ENCODE peak calls at places on chromosome 21, in four cellular contexts. M is transverse colon, Q is HCT116, B is H1. S is an unnamed sample.

GRCh38 chr21:26966360-26966977 is 419 bp downstream of the ADAMTS5 start:
- DNase-seq in M (no peak), Q (no peak), B (peak; percentile 57), S (no peak)

GRCh38 chr21:44338971-44339910 is at the start of gene CFAP410:
- DNase-seq in M (peak; percentile 95), Q (peak; percentile 79), B (peak; percentile 97), S (peak; percentile 92)

GRCh38 chr21:44817914-44818635 is at the start of gene SUMO3:
- DNase-seq in M (peak; percentile 90), Q (no peak), B (peak; percentile 90), S (peak; percentile 98)

GRCh38 chr21:44737706-44738354 is 26.5 kb upstream of the TSPEAR start:
- DNase-seq in M (no peak), Q (no peak), B (peak; percentile 39), S (no peak)

GRCh38 chr21:45549670-45550463 is 7.6 kb upstream of the SLC19A1 start:
- DNase-seq in M (no peak), Q (no peak), B (no peak), S (no peak)

GRCh38 chr21:29164330-29164942 is 34.0 kb downstream of the MAP3K7CL start:
- DNase-seq in M (no peak), Q (peak; percentile 69), B (no peak), S (no peak)

GRCh38 chr21:26809745-26810144 is 35.5 kb downstream of the ADAMTS1 start:
- DNase-seq in M (no peak), Q (no peak), B (no peak), S (no peak)

GRCh38 chr21:26117972-26118367 is 52.6 kb downstream of the APP start:
- DNase-seq in M (no peak), Q (no peak), B (no peak), S (no peak)

GRCh38 chr21:26072891-26073615 is 97.5 kb downstream of the APP start:
- DNase-seq in M (no peak), Q (no peak), B (no peak), S (no peak)

GRCh38 chr21:14080764-14081096 is 130.0 kb downstream of the LIPI start:
- DNase-seq in M (no peak), Q (no peak), B (no peak), S (no peak)

GRCh38 chr21:29362758-29363157 is 64.0 kb downstream of the BACH1 start:
- DNase-seq in M (no peak), Q (no peak), B (no peak), S (no peak)

GRCh38 chr21:43603641-43604504 is 55.4 kb downstream of the HSF2BP start:
- DNase-seq in M (no peak), Q (no peak), B (no peak), S (no peak)

GRCh38 chr21:44751799-44752636 is 40.6 kb upstream of the TSPEAR start:
- DNase-seq in M (no peak), Q (no peak), B (no peak), S (peak; percentile 68)

GRCh38 chr21:44613386-44614155 is 1.7 kb downstream of the KRTAP10-8 start:
- DNase-seq in M (no peak), Q (no peak), B (peak; percentile 41), S (no peak)

GRCh38 chr21:15009964-15010363 is 54.8 kb downstream of the NRIP1 start:
- DNase-seq in M (no peak), Q (no peak), B (no peak), S (no peak)

GRCh38 chr21:44710756-44711326 is 531 bp downstream of the TSPEAR start:
- DNase-seq in M (no peak), Q (no peak), B (peak; percentile 67), S (no peak)

GRCh38 chr21:21383126-21383525 is 384.9 kb downstream of the NCAM2 start:
- DNase-seq in M (no peak), Q (no peak), B (no peak), S (no peak)

GRCh38 chr21:33384851-33385331 is 18.3 kb upstream of the IFNGR2 start:
- DNase-seq in M (no peak), Q (no peak), B (no peak), S (no peak)

GRCh38 chr21:45050786-45051489 is 23.4 kb upstream of the ADARB1 start:
- DNase-seq in M (no peak), Q (no peak), B (no peak), S (peak; percentile 20)

GRCh38 chr21:46553993-46554392 is 50.9 kb downstream of the S100B start:
- DNase-seq in M (no peak), Q (no peak), B (no peak), S (no peak)

GRCh38 chr21:45887788-45888187 is 93.8 kb upstream of the COL6A1 start:
- DNase-seq in M (no peak), Q (no peak), B (no peak), S (no peak)

GRCh38 chr21:26826801-26827200 is 18.4 kb downstream of the ADAMTS1 start:
- DNase-seq in M (no peak), Q (no peak), B (no peak), S (no peak)

GRCh38 chr21:44478801-44479167 is 23.5 kb downstream of the LRRC3 start:
- DNase-seq in M (no peak), Q (no peak), B (no peak), S (no peak)

GRCh38 chr21:38505654-38506523 is 7.6 kb upstream of the ERG start:
- DNase-seq in M (no peak), Q (peak; percentile 42), B (no peak), S (no peak)

GRCh38 chr21:44654576-44654950 is at the start of gene KRTAP12-4:
- DNase-seq in M (no peak), Q (no peak), B (no peak), S (no peak)

GRCh38 chr21:21216013-21216412 is 217.8 kb downstream of the NCAM2 start:
- DNase-seq in M (no peak), Q (no peak), B (no peak), S (no peak)

GRCh38 chr21:14092834-14093560 is 117.8 kb downstream of the LIPI start:
- DNase-seq in M (no peak), Q (no peak), B (no peak), S (no peak)

GRCh38 chr21:44378646-44379581 is 25.5 kb downstream of the TRPM2 start:
- DNase-seq in M (no peak), Q (no peak), B (no peak), S (peak; percentile 64)

GRCh38 chr21:38520511-38520910 is 22.2 kb upstream of the ERG start:
- DNase-seq in M (no peak), Q (no peak), B (no peak), S (no peak)

GRCh38 chr21:24470852-24471251 is 1136.4 kb downstream of the MRPL39 start:
- DNase-seq in M (no peak), Q (no peak), B (no peak), S (no peak)

DNA sequence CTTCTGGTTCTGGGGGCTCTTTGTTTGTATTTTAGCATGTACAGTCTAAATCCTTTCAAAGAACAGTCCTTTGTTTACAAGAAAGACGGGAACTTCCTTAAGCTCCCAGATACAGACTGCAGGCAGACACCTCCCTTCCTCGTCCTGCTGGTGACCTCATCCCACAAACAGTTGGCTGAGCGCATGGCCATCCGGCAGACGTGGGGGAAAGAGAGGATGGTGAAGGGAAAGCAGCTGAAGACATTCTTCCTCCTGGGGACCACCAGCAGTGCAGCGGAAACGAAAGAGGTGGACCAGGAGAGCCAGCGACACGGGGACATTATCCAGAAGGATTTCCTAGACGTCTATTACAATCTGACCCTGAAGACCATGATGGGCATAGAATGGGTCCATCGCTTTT is 47.9 kb downstream of the B3GALT5 start:
- DNase-seq in M (peak; percentile 66), Q (no peak), B (no peak), S (no peak)
- TF ChIP-seq POLR2AphosphoS5 in M (peak; percentile 37), Q (no peak), B (no peak), S (peak; percentile 64)

GRCh38 chr21:28063241-28063640 is 929.4 kb downstream of the LTN1 start:
- DNase-seq in M (no peak), Q (no peak), B (no peak), S (no peak)
- H3K4me1 ChIP-seq in M (no peaks in the 10 kb centered on the region), Q (no peaks in the 10 kb centered on the region), B (no peaks in the 10 kb centered on the region), S (no peaks in the 10 kb centered on the region)

GRCh38 chr21:37257967-37258877 is 8.9 kb downstream of the VPS26C start:
- DNase-seq in M (peak; percentile 58), Q (no peak), B (peak; percentile 80), S (peak; percentile 89)
- TF ChIP-seq POLR2AphosphoS5 in M (no peak), Q (no peak), B (peak; percentile 82), S (peak; percentile 19)

GRCh38 chr21:35044770-35045538 is 4.1 kb downstream of the RUNX1 start:
- DNase-seq in M (no peak), Q (no peak), B (no peak), S (no peak)
- H3K4me1 ChIP-seq in M (peaks cover 24% of the 10 kb centered on the region), Q (peaks cover 26% of the 10 kb centered on the region), B (no peaks in the 10 kb centered on the region), S (peaks cover 18% of the 10 kb centered on the region)

GRCh38 chr21:34803792-34804440 is 135.1 kb downstream of the CLIC6 start:
- DNase-seq in M (no peak), Q (no peak), B (no peak), S (no peak)
- TF ChIP-seq POLR2AphosphoS5 in M (no peak), Q (no peak), B (no peak), S (no peak)

GRCh38 chr21:37410639-37411038 is 44.1 kb downstream of the DYRK1A start:
- DNase-seq in M (no peak), Q (no peak), B (no peak), S (no peak)
- H3K4me1 ChIP-seq in M (peaks cover 39% of the 10 kb centered on the region), Q (peaks cover 4% of the 10 kb centered on the region), B (no peaks in the 10 kb centered on the region), S (peaks cover 59% of the 10 kb centered on the region)

DNA sequence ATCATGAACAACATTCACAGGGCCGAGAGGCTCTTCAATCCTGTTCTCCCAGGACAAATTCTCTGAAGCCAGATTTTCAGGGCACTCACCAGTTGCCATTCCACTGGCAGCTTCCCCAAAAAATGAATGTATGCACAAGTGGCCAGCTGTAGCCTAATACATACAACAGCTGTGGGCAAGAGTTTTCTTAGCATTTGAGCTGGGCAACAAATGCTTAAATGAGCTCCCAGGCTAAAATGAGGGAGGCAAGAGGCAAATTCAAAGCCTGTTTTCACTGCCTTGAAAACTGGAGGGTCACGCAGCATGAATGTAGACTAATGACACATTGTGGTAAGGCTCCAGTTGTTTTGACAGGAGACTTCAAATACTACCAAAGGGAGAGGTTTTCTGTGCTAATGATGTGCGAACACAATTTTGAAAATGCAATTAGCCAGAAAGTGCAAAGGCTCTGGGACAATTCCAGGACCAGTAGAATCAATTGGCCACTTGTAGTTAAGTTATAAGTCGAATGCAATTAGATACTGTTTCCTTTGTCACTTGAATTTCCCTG is 88.1 kb downstream of the TIAM1 start:
- DNase-seq in M (no peak), Q (no peak), B (no peak), S (no peak)
- TF ChIP-seq POLR2AphosphoS5 in M (no peak), Q (no peak), B (no peak), S (no peak)

DNA sequence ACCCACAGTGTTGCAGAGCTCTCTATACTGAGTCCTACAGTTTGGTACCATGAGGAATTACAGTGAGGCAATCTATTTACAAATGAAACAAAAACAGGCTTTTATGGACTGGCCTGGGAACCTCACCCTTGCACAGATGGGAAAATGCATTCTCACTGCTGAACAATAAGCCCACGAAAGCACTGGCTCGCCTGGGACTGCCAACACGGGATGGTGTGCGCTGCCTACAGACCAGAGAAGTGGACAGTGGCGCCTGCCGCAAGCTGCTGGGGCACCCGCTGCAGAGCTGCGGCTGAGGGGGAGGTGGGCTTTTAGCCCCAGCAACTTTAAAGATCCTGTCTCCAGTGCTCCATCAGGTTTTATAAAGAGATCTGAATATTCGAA is 28.5 kb upstream of the ABCG1 start:
- DNase-seq in M (no peak), Q (no peak), B (no peak), S (no peak)
- H3K4me1 ChIP-seq in M (peaks cover 11% of the 10 kb centered on the region), Q (no peaks in the 10 kb centered on the region), B (no peaks in the 10 kb centered on the region), S (peaks cover 20% of the 10 kb centered on the region)

S was measured in upper lobe of left lung.